ENCODE peak calls at places on chromosomes 3 and 15, in ten cellular contexts. R, Q, O, S, H, K, E, I, C and W are unnamed samples.

GRCh38 chr15:77869021-77869895 is 208.3 kb downstream of the TBC1D2B start:
- DNase-seq in R (peak), Q (no peak), O (no peak), S (no peak), H (no peak), K (peak), E (no peak), I (no peak), C (no peak), W (no peak)

GRCh38 chr15:74275957-74276356 is 39.8 kb downstream of the CCDC33 start:
- DNase-seq in R (no peak), Q (no peak), O (no peak), S (no peak), H (no peak), K (peak), E (no peak), I (no peak), C (peak), W (no peak)

GRCh38 chr15:68501616-68502015 is 69.7 kb upstream of the ITGA11 start:
- DNase-seq in R (no peak), Q (no peak), O (no peak), S (no peak), H (no peak), K (no peak), E (no peak), I (no peak), C (no peak), W (no peak)

GRCh38 chr3:90261481-90262433 is 1154.3 kb downstream of the EPHA3 start:
- DNase-seq in R (no peak), Q (no peak), O (no peak), S (no peak), H (no peak), K (no peak), E (no peak), I (no peak), C (no peak), W (no peak)

GRCh38 chr3:36701249-36701572 is 63.1 kb downstream of the DCLK3 start:
- DNase-seq in R (no peak), Q (no peak), O (no peak), S (no peak), H (no peak), K (no peak), E (no peak), I (no peak), C (no peak), W (no peak)

GRCh38 chr3:25556504-25556903 is 108.2 kb downstream of the TOP2B start:
- DNase-seq in R (no peak), Q (no peak), O (no peak), S (no peak), H (no peak), K (peak), E (no peak), I (no peak), C (no peak), W (no peak)

GRCh38 chr15:52261498-52262242 is 33.9 kb downstream of the MYO5C start:
- DNase-seq in R (peak), Q (peak), O (peak), S (peak), H (peak), K (peak), E (peak), I (peak), C (peak), W (peak)

GRCh38 chr15:55738715-55739114 is 4.2 kb downstream of the PRTG start:
- DNase-seq in R (no peak), Q (no peak), O (no peak), S (no peak), H (no peak), K (no peak), E (no peak), I (no peak), C (no peak), W (no peak)

GRCh38 chr15:58462973-58463663 is 31.3 kb downstream of the LIPC start:
- DNase-seq in R (no peak), Q (no peak), O (no peak), S (no peak), H (no peak), K (no peak), E (no peak), I (peak), C (peak), W (no peak)

GRCh38 chr15:34701536-34701935 is 53.3 kb downstream of the GJD2 start:
- DNase-seq in R (no peak), Q (no peak), O (no peak), S (no peak), H (no peak), K (no peak), E (peak), I (no peak), C (no peak), W (no peak)

GRCh38 chr15:82832601-82833209 is 23.3 kb downstream of the WHAMM start:
- DNase-seq in R (peak), Q (peak), O (peak), S (peak), H (no peak), K (peak), E (no peak), I (no peak), C (peak), W (peak)

GRCh38 chr15:64651573-64652260 is 123.7 kb downstream of the RBPMS2 start:
- DNase-seq in R (no peak), Q (no peak), O (peak), S (peak), H (no peak), K (no peak), E (no peak), I (peak), C (peak), W (no peak)

GRCh38 chr3:125202197-125202596 is 10.4 kb downstream of the SLC12A8 start:
- DNase-seq in R (peak), Q (no peak), O (peak), S (no peak), H (no peak), K (peak), E (no peak), I (no peak), C (peak), W (no peak)

GRCh38 chr15:56038015-56038414 is 44.6 kb upstream of the NEDD4 start:
- DNase-seq in R (no peak), Q (peak), O (peak), S (no peak), H (no peak), K (peak), E (no peak), I (no peak), C (peak), W (no peak)

GRCh38 chr3:127836004-127836882 is 13.9 kb upstream of the MGLL start:
- DNase-seq in R (no peak), Q (no peak), O (no peak), S (no peak), H (no peak), K (no peak), E (no peak), I (no peak), C (no peak), W (no peak)

GRCh38 chr15:25437751-25438600 is 848 bp downstream of the UBE3A start:
- DNase-seq in R (peak), Q (no peak), O (peak), S (peak), H (peak), K (peak), E (peak), I (peak), C (peak), W (peak)

GRCh38 chr3:14358426-14359211 is 43.8 kb upstream of the SLC6A6 start:
- DNase-seq in R (no peak), Q (no peak), O (peak), S (no peak), H (no peak), K (no peak), E (no peak), I (peak), C (no peak), W (peak)

GRCh38 chr3:45261333-45262110 is 35.4 kb upstream of the TMEM158 start:
- DNase-seq in R (no peak), Q (no peak), O (no peak), S (no peak), H (no peak), K (no peak), E (no peak), I (no peak), C (no peak), W (no peak)

GRCh38 chr3:10242182-10243065 is 5.8 kb upstream of the TATDN2 start:
- DNase-seq in R (no peak), Q (no peak), O (peak), S (peak), H (peak), K (peak), E (no peak), I (no peak), C (peak), W (peak)

GRCh38 chr3:105781871-105782270 is 86.9 kb downstream of the CBLB start:
- DNase-seq in R (no peak), Q (no peak), O (peak), S (no peak), H (no peak), K (no peak), E (no peak), I (no peak), C (no peak), W (no peak)

GRCh38 chr3:17081520-17081919 is 196.8 kb downstream of the PLCL2 start:
- DNase-seq in R (no peak), Q (no peak), O (no peak), S (no peak), H (no peak), K (no peak), E (no peak), I (no peak), C (no peak), W (no peak)

GRCh38 chr3:9396301-9396631 is 1.1 kb upstream of the SETD5 start:
- DNase-seq in R (peak), Q (peak), O (peak), S (peak), H (peak), K (peak), E (peak), I (peak), C (peak), W (peak)

GRCh38 chr3:182118081-182118480 is 406.4 kb downstream of the SOX2 start:
- DNase-seq in R (no peak), Q (peak), O (no peak), S (no peak), H (no peak), K (peak), E (no peak), I (no peak), C (no peak), W (no peak)

GRCh38 chr3:114567774-114568173 is 273.9 kb downstream of the TIGIT start:
- DNase-seq in R (no peak), Q (no peak), O (no peak), S (no peak), H (no peak), K (no peak), E (no peak), I (no peak), C (no peak), W (no peak)

GRCh38 chr3:19012846-19013245 is 135.5 kb upstream of the KCNH8 start:
- DNase-seq in R (no peak), Q (no peak), O (no peak), S (no peak), H (no peak), K (no peak), E (no peak), I (no peak), C (no peak), W (no peak)

GRCh38 chr3:128074851-128075515 is 22.7 kb downstream of the SEC61A1 start:
- DNase-seq in R (no peak), Q (no peak), O (no peak), S (no peak), H (no peak), K (no peak), E (no peak), I (no peak), C (no peak), W (no peak)

GRCh38 chr3:56119575-56120349 is 348.5 kb downstream of the ERC2 start:
- DNase-seq in R (no peak), Q (no peak), O (peak), S (no peak), H (no peak), K (peak), E (no peak), I (no peak), C (no peak), W (no peak)

GRCh38 chr3:12460132-12460531 is 24.1 kb upstream of the TSEN2 start:
- DNase-seq in R (no peak), Q (no peak), O (no peak), S (no peak), H (no peak), K (no peak), E (no peak), I (no peak), C (no peak), W (no peak)

GRCh38 chr15:31303434-31304073 is 23.1 kb upstream of the KLF13 start:
- DNase-seq in R (no peak), Q (no peak), O (no peak), S (peak), H (no peak), K (no peak), E (no peak), I (no peak), C (peak), W (no peak)

GRCh38 chr3:13332740-13333139 is 87.4 kb downstream of the NUP210 start:
- DNase-seq in R (no peak), Q (no peak), O (no peak), S (no peak), H (no peak), K (no peak), E (no peak), I (no peak), C (no peak), W (no peak)

GRCh38 chr3:12752803-12753202 is 6.3 kb downstream of the TMEM40 start:
- DNase-seq in R (no peak), Q (no peak), O (peak), S (no peak), H (no peak), K (peak), E (no peak), I (no peak), C (no peak), W (no peak)

GRCh38 chr15:66401130-66402021 is 14.7 kb downstream of the MAP2K1 start:
- DNase-seq in R (no peak), Q (no peak), O (no peak), S (no peak), H (no peak), K (peak), E (no peak), I (no peak), C (peak), W (no peak)

GRCh38 chr3:131053021-131053420 is 26.3 kb downstream of the NEK11 start:
- DNase-seq in R (no peak), Q (no peak), O (peak), S (no peak), H (no peak), K (peak), E (no peak), I (no peak), C (no peak), W (no peak)

GRCh38 chr15:93072440-93073394 is 16.3 kb downstream of the RGMA start:
- DNase-seq in R (peak), Q (peak), O (peak), S (peak), H (no peak), K (peak), E (peak), I (peak), C (no peak), W (peak)

GRCh38 chr3:184423567-184423966 is 43.7 kb downstream of the CHRD start:
- DNase-seq in R (no peak), Q (no peak), O (no peak), S (no peak), H (no peak), K (no peak), E (no peak), I (no peak), C (no peak), W (no peak)

GRCh38 chr3:46667657-46668056 is 25.8 kb downstream of the ALS2CL start:
- DNase-seq in R (no peak), Q (no peak), O (no peak), S (no peak), H (no peak), K (no peak), E (no peak), I (no peak), C (no peak), W (no peak)

GRCh38 chr15:49288411-49288810 is 118.4 kb downstream of the GALK2 start:
- DNase-seq in R (no peak), Q (no peak), O (no peak), S (no peak), H (no peak), K (no peak), E (no peak), I (no peak), C (no peak), W (no peak)